ENCODE peak calls at places on chromosomes 4 and X, in seven cellular contexts. One of them, this sample, is unnamed.

GRCh38 chrX:97074400-97074799 is 190.7 kb downstream of the RPA4 start:
- DNase-seq in AG08396: no peak
- DNase-seq in posterior cingulate gyrus: no peak
- DNase-seq in suprapubic skin: no peak
- DNase-seq in AG10803: peak; percentile 57
- DNase-seq in iris pigment epithelial cell: peak; percentile 24
- DNase-seq in endothelial cell: no peak
- DNase-seq in this sample: no peak

GRCh38 chr4:6703786-6704185 is 5.9 kb downstream of the MRFAP1L1 start:
- DNase-seq in posterior cingulate gyrus: no peak
- DNase-seq in AG10803: peak; percentile 59
- DNase-seq in iris pigment epithelial cell: peak; percentile 54
- DNase-seq in AG08396: no peak
- DNase-seq in suprapubic skin: no peak
- DNase-seq in endothelial cell: no peak
- DNase-seq in this sample: no peak

GRCh38 chr4:8186883-8187282 is 12.2 kb upstream of the SH3TC1 start:
- DNase-seq in posterior cingulate gyrus: no peak
- DNase-seq in AG08396: no peak
- DNase-seq in iris pigment epithelial cell: no peak
- DNase-seq in AG10803: no peak
- DNase-seq in endothelial cell: no peak
- DNase-seq in suprapubic skin: no peak
- DNase-seq in this sample: no peak

GRCh38 chrX:100685284-100685996 is 41.4 kb downstream of the SRPX2 start:
- DNase-seq in endothelial cell: peak; percentile 67
- DNase-seq in iris pigment epithelial cell: peak; percentile 79
- DNase-seq in suprapubic skin: peak; percentile 78
- DNase-seq in AG10803: peak; percentile 64
- DNase-seq in posterior cingulate gyrus: peak; percentile 64
- DNase-seq in AG08396: peak; percentile 65
- DNase-seq in this sample: peak; percentile 51

GRCh38 chr4:122747883-122748282 is 15.4 kb downstream of the BBS12 start:
- DNase-seq in endothelial cell: no peak
- DNase-seq in iris pigment epithelial cell: peak; percentile 89
- DNase-seq in suprapubic skin: no peak
- DNase-seq in AG08396: peak; percentile 22
- DNase-seq in posterior cingulate gyrus: no peak
- DNase-seq in AG10803: peak; percentile 81
- DNase-seq in this sample: no peak

GRCh38 chr4:113020966-113021365 is 28.5 kb upstream of the ANK2 start:
- DNase-seq in endothelial cell: no peak
- DNase-seq in AG10803: peak; percentile 67
- DNase-seq in AG08396: no peak
- DNase-seq in posterior cingulate gyrus: no peak
- DNase-seq in suprapubic skin: no peak
- DNase-seq in iris pigment epithelial cell: peak; percentile 6
- DNase-seq in this sample: no peak

GRCh38 chrX:154096140-154097002 is 1.1 kb downstream of the MECP2 start:
- DNase-seq in iris pigment epithelial cell: peak; percentile 27
- DNase-seq in suprapubic skin: no peak
- DNase-seq in endothelial cell: peak; percentile 5
- DNase-seq in AG08396: peak; percentile 27
- DNase-seq in posterior cingulate gyrus: peak; percentile 10
- DNase-seq in AG10803: peak; percentile 51
- DNase-seq in this sample: no peak

GRCh38 chr4:111400736-111401135 is 744.5 kb upstream of the FAM241A start:
- DNase-seq in endothelial cell: no peak
- DNase-seq in iris pigment epithelial cell: peak; percentile 78
- DNase-seq in posterior cingulate gyrus: peak; percentile 2
- DNase-seq in AG08396: no peak
- DNase-seq in suprapubic skin: no peak
- DNase-seq in AG10803: peak; percentile 75
- DNase-seq in this sample: no peak

GRCh38 chr4:125388653-125389052 is 73.9 kb downstream of the FAT4 start:
- DNase-seq in suprapubic skin: no peak
- DNase-seq in AG08396: no peak
- DNase-seq in AG10803: peak; percentile 88
- DNase-seq in endothelial cell: no peak
- DNase-seq in posterior cingulate gyrus: no peak
- DNase-seq in iris pigment epithelial cell: peak; percentile 91
- DNase-seq in this sample: no peak

GRCh38 chr4:88809561-88810219 is 112.1 kb upstream of the NAP1L5 start:
- DNase-seq in endothelial cell: no peak
- DNase-seq in posterior cingulate gyrus: no peak
- DNase-seq in iris pigment epithelial cell: no peak
- DNase-seq in suprapubic skin: no peak
- DNase-seq in AG08396: no peak
- DNase-seq in AG10803: peak; percentile 21
- DNase-seq in this sample: no peak

GRCh38 chr4:168449740-168450442 is 30.4 kb downstream of the DDX60L start:
- DNase-seq in suprapubic skin: peak; percentile 81
- DNase-seq in AG08396: no peak
- DNase-seq in endothelial cell: no peak
- DNase-seq in posterior cingulate gyrus: no peak
- DNase-seq in AG10803: peak; percentile 39
- DNase-seq in iris pigment epithelial cell: peak; percentile 72
- DNase-seq in this sample: no peak

GRCh38 chr4:29540439-29541102 is 1179.6 kb upstream of the PCDH7 start:
- DNase-seq in AG08396: no peak
- DNase-seq in endothelial cell: no peak
- DNase-seq in AG10803: no peak
- DNase-seq in posterior cingulate gyrus: no peak
- DNase-seq in iris pigment epithelial cell: peak; percentile 27
- DNase-seq in suprapubic skin: no peak
- DNase-seq in this sample: no peak

GRCh38 chr4:164239976-164240375 is 514.0 kb upstream of the SMIM31 start:
- DNase-seq in endothelial cell: no peak
- DNase-seq in suprapubic skin: no peak
- DNase-seq in iris pigment epithelial cell: peak; percentile 77
- DNase-seq in AG08396: no peak
- DNase-seq in AG10803: no peak
- DNase-seq in posterior cingulate gyrus: no peak
- DNase-seq in this sample: no peak